ENCODE peak calls at places on chromosomes 16 and 17, in eight cellular contexts. S is memory B cell; E is cardiac fibroblast; R is dermis blood vessel endothelial cell; O is NCI-H1105; J is mucosa of descending colon; C is activated CD4-positive, alpha-beta T cell treated with anti-CD3 and anti-CD28 coated beads, Interleukin-2, amount 50 U/mL, for 48 hours; V is stimulated activated CD8-positive, alpha-beta memory T cell treated with anti-CD3 and anti-CD28 coated beads, Interleukin-4, amount 100 ng/mL, for 24 hours. P is an unnamed sample.

GRCh38 chr17:18919963-18920362 is 32.0 kb upstream of the SLC5A10 start:
- DNase-seq in S (no peak), O (no peak), V (no peak), R (no peak), J (peak), C (no peak), E (no peak), P (no peak)

GRCh38 chr16:55539488-55539887 is 27.0 kb upstream of the CAPNS2 start:
- DNase-seq in O (no peak), V (no peak), E (no peak), C (no peak), R (no peak), S (no peak), J (no peak), P (no peak)

GRCh38 chr17:47184671-47185070 is 4.4 kb downstream of the CDC27 start:
- DNase-seq in S (no peak), E (no peak), V (no peak), R (no peak), O (no peak), J (no peak), C (no peak), P (no peak)

GRCh38 chr17:82231562-82232321 is 2.9 kb downstream of the SLC16A3 start:
- DNase-seq in E (peak), V (no peak), R (peak), S (no peak), J (peak), O (no peak), C (no peak), P (peak)

GRCh38 chr17:18855831-18856624 is 1.9 kb upstream of the PRPSAP2 start:
- DNase-seq in V (peak), E (peak), C (peak), O (peak), S (peak), R (peak), J (peak), P (peak)

GRCh38 chr17:42422412-42422957 is 571 bp downstream of the CAVIN1 start:
- DNase-seq in S (peak), R (peak), V (no peak), C (peak), O (no peak), J (no peak), E (peak), P (no peak)

GRCh38 chr16:74954763-74955162 is 30.2 kb downstream of the WDR59 start:
- DNase-seq in C (no peak), R (no peak), V (no peak), O (no peak), J (no peak), E (no peak), S (no peak), P (no peak)

GRCh38 chr17:80763293-80763867 is 218.7 kb downstream of the RPTOR start:
- DNase-seq in S (no peak), O (no peak), J (no peak), V (no peak), R (no peak), C (no peak), E (no peak), P (no peak)

GRCh38 chr17:13106171-13106570 is 88.3 kb upstream of the ELAC2 start:
- DNase-seq in S (no peak), R (no peak), J (no peak), O (no peak), C (no peak), E (no peak), V (no peak), P (no peak)

GRCh38 chr16:67922740-67923139 is 8.9 kb downstream of the CTRL start:
- DNase-seq in J (no peak), O (peak), E (no peak), S (no peak), C (no peak), R (no peak), V (no peak), P (no peak)

GRCh38 chr17:4607773-4608187 is 23.5 kb downstream of the SMTNL2 start:
- DNase-seq in O (no peak), R (peak), E (peak), S (no peak), V (no peak), J (peak), C (no peak), P (peak)

GRCh38 chr16:81140930-81141780 is 45.0 kb upstream of the GCSH start:
- DNase-seq in E (no peak), S (no peak), V (no peak), R (peak), O (no peak), C (peak), J (no peak), P (no peak)

GRCh38 chr17:29133146-29133713 is 47.0 kb downstream of the MYO18A start:
- DNase-seq in S (no peak), J (no peak), O (no peak), V (no peak), R (peak), C (no peak), E (peak), P (peak)

GRCh38 chr17:78233678-78234077 is 2.2 kb downstream of the TMEM235 start:
- DNase-seq in E (no peak), V (no peak), C (no peak), J (no peak), R (no peak), O (no peak), S (no peak), P (no peak)

GRCh38 chr16:54651851-54652770 is 278.6 kb upstream of the IRX5 start:
- DNase-seq in E (no peak), C (no peak), O (no peak), S (no peak), J (no peak), V (no peak), R (no peak), P (no peak)

GRCh38 chr16:28910046-28911031 is 14.7 kb downstream of the RABEP2 start:
- DNase-seq in R (no peak), O (peak), C (no peak), E (no peak), S (no peak), V (no peak), J (peak), P (no peak)

GRCh38 chr17:8118769-8119574 is 658 bp upstream of the ALOXE3 start:
- DNase-seq in E (peak), J (peak), R (peak), C (peak), S (peak), V (peak), O (peak), P (peak)

GRCh38 chr17:75288784-75289121 is 480 bp downstream of the SLC25A19 start:
- DNase-seq in S (no peak), E (no peak), O (peak), V (peak), C (peak), J (peak), R (no peak), P (peak)

GRCh38 chr17:80644588-80644987 is 100.0 kb downstream of the RPTOR start:
- DNase-seq in E (no peak), V (no peak), S (no peak), R (no peak), J (no peak), C (no peak), O (no peak), P (no peak)

GRCh38 chr16:89357460-89357859 is 132.9 kb downstream of the ANKRD11 start:
- DNase-seq in C (no peak), J (no peak), S (no peak), V (no peak), E (no peak), R (no peak), O (no peak), P (no peak)

GRCh38 chr16:49437344-49437743 is 63.7 kb downstream of the C16orf78 start:
- DNase-seq in V (no peak), J (no peak), E (no peak), O (no peak), C (no peak), R (no peak), S (no peak), P (no peak)

GRCh38 chr16:1066584-1067172 is 5.9 kb upstream of the SSTR5 start:
- DNase-seq in O (no peak), V (no peak), E (no peak), J (no peak), C (no peak), S (no peak), R (no peak), P (no peak)

GRCh38 chr17:55747209-55747608 is 3.6 kb upstream of the PCTP start:
- DNase-seq in O (no peak), J (no peak), C (no peak), V (no peak), S (no peak), R (no peak), E (no peak), P (no peak)

GRCh38 chr17:29237476-29238132 is 9.1 kb upstream of the CRYBA1 start:
- DNase-seq in J (no peak), C (no peak), V (no peak), R (no peak), S (no peak), O (no peak), E (peak), P (peak)

GRCh38 chr16:59045496-59045895 is 311.4 kb upstream of the GOT2 start:
- DNase-seq in V (no peak), J (no peak), O (no peak), S (no peak), E (no peak), C (no peak), R (peak), P (no peak)

GRCh38 chr17:51636291-51636690 is 375.9 kb downstream of the UTP18 start:
- DNase-seq in V (no peak), R (no peak), J (no peak), C (no peak), S (no peak), E (no peak), O (no peak), P (no peak)

GRCh38 chr17:1471931-1472727 is 16.1 kb upstream of the CRK start:
- DNase-seq in S (no peak), R (no peak), O (no peak), V (no peak), J (no peak), C (no peak), E (no peak), P (no peak)

GRCh38 chr17:74854792-74855191 is 4.9 kb downstream of the GRIN2C start:
- DNase-seq in E (no peak), V (no peak), O (no peak), R (no peak), J (no peak), S (no peak), C (no peak), P (no peak)

GRCh38 chr16:57708168-57708567 is 13.6 kb downstream of the DRC7 start:
- DNase-seq in O (no peak), C (no peak), V (no peak), S (no peak), J (no peak), R (no peak), E (no peak), P (no peak)

GRCh38 chr17:51014129-51014528 is 106.5 kb downstream of the SPAG9 start:
- DNase-seq in R (no peak), J (no peak), E (no peak), C (no peak), S (no peak), V (no peak), O (no peak), P (no peak)

P was measured in hepatic stellate cell.